ENCODE peak calls at places on chromosomes 3 and 15, in eight cellular contexts. M is endothelial cell of umbilical vein, L is H9, G is OCI-LY7, H is GM23338, W is neuronal stem cell, A is fibroblast of lung, B is HCT116. I is an unnamed sample.

GRCh38 chr3:58577269-58577821 is at the start of gene FAM107A:
- DNase-seq in M (peak), L (peak), G (no peak), H (peak), W (no peak), A (peak), B (no peak), I (peak)

GRCh38 chr15:26667222-26667988 is 105.5 kb downstream of the GABRB3 start:
- DNase-seq in M (no peak), L (peak), G (no peak), H (no peak), W (no peak), A (no peak), B (no peak), I (no peak)

GRCh38 chr15:35771878-35772442 is 226.0 kb upstream of the DPH6 start:
- DNase-seq in M (no peak), L (no peak), G (no peak), H (no peak), W (no peak), A (peak), B (no peak), I (no peak)

GRCh38 chr3:20068512-20069177 is 28.4 kb downstream of the KAT2B start:
- DNase-seq in M (no peak), L (no peak), G (no peak), H (no peak), W (no peak), A (no peak), B (no peak), I (peak)

GRCh38 chr3:191350389-191351090 is 20.2 kb upstream of the UTS2B start:
- DNase-seq in M (peak), L (no peak), G (no peak), H (no peak), W (no peak), A (peak), B (no peak), I (peak)

GRCh38 chr3:168615489-168616020 is 519.8 kb upstream of the GOLIM4 start:
- DNase-seq in M (no peak), L (no peak), G (no peak), H (no peak), W (no peak), A (no peak), B (no peak), I (no peak)

GRCh38 chr3:186496016-186496415 is 48.2 kb downstream of the CRYGS start:
- DNase-seq in M (no peak), L (no peak), G (no peak), H (no peak), W (no peak), A (no peak), B (no peak), I (no peak)

GRCh38 chr3:42032693-42033349 is 58.3 kb upstream of the TRAK1 start:
- DNase-seq in M (peak), L (no peak), G (no peak), H (no peak), W (peak), A (peak), B (no peak), I (no peak)

GRCh38 chr15:85633859-85634258 is 160.9 kb downstream of the KLHL25 start:
- DNase-seq in M (no peak), L (no peak), G (peak), H (no peak), W (no peak), A (no peak), B (no peak), I (no peak)

GRCh38 chr15:40291088-40291574 is 8.3 kb upstream of the ANKRD63 start:
- DNase-seq in M (peak), L (peak), G (no peak), H (peak), W (peak), A (peak), B (no peak), I (peak)

GRCh38 chr15:98111806-98112205 is 151.3 kb downstream of the ARRDC4 start:
- DNase-seq in M (no peak), L (no peak), G (no peak), H (no peak), W (no peak), A (no peak), B (no peak), I (no peak)

GRCh38 chr15:50879016-50879415 is 29.5 kb upstream of the AP4E1 start:
- DNase-seq in M (no peak), L (no peak), G (peak), H (no peak), W (no peak), A (no peak), B (no peak), I (no peak)

GRCh38 chr3:13812039-13812438 is 67.8 kb downstream of the WNT7A start:
- DNase-seq in M (no peak), L (no peak), G (no peak), H (no peak), W (peak), A (no peak), B (no peak), I (no peak)

GRCh38 chr15:79373068-79373467 is 59.1 kb upstream of the MINAR1 start:
- DNase-seq in M (no peak), L (no peak), G (no peak), H (no peak), W (no peak), A (peak), B (no peak), I (no peak)

GRCh38 chr3:151318313-151318712 is 1.7 kb upstream of the GPR87 start:
- DNase-seq in M (no peak), L (no peak), G (no peak), H (no peak), W (no peak), A (peak), B (no peak), I (peak)

GRCh38 chr3:25603703-25604102 is 61.0 kb downstream of the TOP2B start:
- DNase-seq in M (no peak), L (no peak), G (no peak), H (no peak), W (no peak), A (peak), B (no peak), I (no peak)

GRCh38 chr3:155286745-155287144 is 6.7 kb downstream of the STRIT1 start:
- DNase-seq in M (no peak), L (no peak), G (no peak), H (no peak), W (no peak), A (peak), B (no peak), I (no peak)

GRCh38 chr3:129013491-129013891 is 12.4 kb downstream of the EFCC1 start:
- DNase-seq in M (no peak), L (no peak), G (no peak), H (peak), W (no peak), A (no peak), B (no peak), I (no peak)

GRCh38 chr3:148332509-148332908 is 365.2 kb upstream of the AGTR1 start:
- DNase-seq in M (no peak), L (no peak), G (no peak), H (no peak), W (no peak), A (no peak), B (no peak), I (no peak)

GRCh38 chr15:63246691-63247464 is 30.5 kb upstream of the APH1B start:
- DNase-seq in M (no peak), L (no peak), G (no peak), H (no peak), W (no peak), A (peak), B (no peak), I (peak)

GRCh38 chr3:71968491-71968890 is 183.5 kb upstream of the PROK2 start:
- DNase-seq in M (no peak), L (no peak), G (no peak), H (no peak), W (no peak), A (no peak), B (no peak), I (no peak)

GRCh38 chr3:133954961-133955360 is 59.3 kb upstream of the RAB6B start:
- DNase-seq in M (no peak), L (no peak), G (no peak), H (no peak), W (no peak), A (no peak), B (no peak), I (no peak)

GRCh38 chr3:117243657-117244056 is 534.1 kb downstream of the TUSC7 start:
- DNase-seq in M (no peak), L (no peak), G (no peak), H (no peak), W (no peak), A (no peak), B (no peak), I (no peak)

GRCh38 chr15:73852507-73852906 is 20.9 kb upstream of the TBC1D21 start:
- DNase-seq in M (no peak), L (no peak), G (no peak), H (no peak), W (no peak), A (no peak), B (no peak), I (no peak)

GRCh38 chr3:45165497-45166282 is 19.5 kb upstream of the CDCP1 start:
- DNase-seq in M (no peak), L (no peak), G (no peak), H (no peak), W (no peak), A (peak), B (no peak), I (no peak)

GRCh38 chr3:141392416-141392815 is 24.1 kb downstream of the ZBTB38 start:
- DNase-seq in M (no peak), L (no peak), G (no peak), H (no peak), W (no peak), A (no peak), B (no peak), I (no peak)

GRCh38 chr3:4416961-4417360 is 50.1 kb downstream of the SUMF1 start:
- DNase-seq in M (peak), L (no peak), G (no peak), H (no peak), W (no peak), A (peak), B (peak), I (peak)

GRCh38 chr15:49270541-49271421 is 100.7 kb downstream of the GALK2 start:
- DNase-seq in M (no peak), L (no peak), G (no peak), H (peak), W (peak), A (peak), B (no peak), I (peak)

GRCh38 chr15:73367624-73368300 is 996 bp downstream of the HCN4 start:
- DNase-seq in M (no peak), L (no peak), G (no peak), H (peak), W (no peak), A (no peak), B (no peak), I (no peak)

GRCh38 chr3:45043715-45044299 is 17.7 kb downstream of the CLEC3B start:
- DNase-seq in M (no peak), L (no peak), G (no peak), H (no peak), W (no peak), A (peak), B (no peak), I (peak)

GRCh38 chr15:90774731-90775521 is 57.8 kb downstream of the BLM start:
- DNase-seq in M (peak), L (no peak), G (no peak), H (no peak), W (no peak), A (peak), B (peak), I (peak)

GRCh38 chr15:38217181-38217580 is 35.5 kb upstream of the SPRED1 start:
- DNase-seq in M (no peak), L (no peak), G (peak), H (no peak), W (no peak), A (peak), B (no peak), I (peak)

GRCh38 chr15:101000271-101000681 is 81.1 kb downstream of the LRRK1 start:
- DNase-seq in M (no peak), L (no peak), G (no peak), H (peak), W (no peak), A (peak), B (no peak), I (peak)

GRCh38 chr3:39644176-39644575 is 165.2 kb upstream of the MYRIP start:
- DNase-seq in M (no peak), L (no peak), G (no peak), H (no peak), W (no peak), A (peak), B (no peak), I (no peak)

GRCh38 chr3:61110576-61110975 is 140.7 kb downstream of the FHIT start:
- DNase-seq in M (no peak), L (no peak), G (no peak), H (no peak), W (no peak), A (no peak), B (no peak), I (no peak)

GRCh38 chr15:29596266-29596665 is 226.0 kb downstream of the TJP1 start:
- DNase-seq in M (peak), L (no peak), G (peak), H (peak), W (no peak), A (peak), B (peak), I (peak)

GRCh38 chr3:47838503-47838902 is 35.6 kb downstream of the DHX30 start:
- DNase-seq in M (no peak), L (no peak), G (no peak), H (no peak), W (no peak), A (no peak), B (no peak), I (no peak)

GRCh38 chr3:47841786-47842349 is 38.9 kb downstream of the DHX30 start:
- DNase-seq in M (no peak), L (no peak), G (no peak), H (peak), W (no peak), A (no peak), B (no peak), I (no peak)

GRCh38 chr3:47836986-47837385 is 34.0 kb downstream of the DHX30 start:
- DNase-seq in M (no peak), L (peak), G (no peak), H (no peak), W (no peak), A (no peak), B (no peak), I (no peak)
- H3K4me2 ChIP-seq in M (no peak), L (no peak), G (no peak), H (no peak), W (no peak), A (no peak), B (no peak), I (no peak)

DNA sequence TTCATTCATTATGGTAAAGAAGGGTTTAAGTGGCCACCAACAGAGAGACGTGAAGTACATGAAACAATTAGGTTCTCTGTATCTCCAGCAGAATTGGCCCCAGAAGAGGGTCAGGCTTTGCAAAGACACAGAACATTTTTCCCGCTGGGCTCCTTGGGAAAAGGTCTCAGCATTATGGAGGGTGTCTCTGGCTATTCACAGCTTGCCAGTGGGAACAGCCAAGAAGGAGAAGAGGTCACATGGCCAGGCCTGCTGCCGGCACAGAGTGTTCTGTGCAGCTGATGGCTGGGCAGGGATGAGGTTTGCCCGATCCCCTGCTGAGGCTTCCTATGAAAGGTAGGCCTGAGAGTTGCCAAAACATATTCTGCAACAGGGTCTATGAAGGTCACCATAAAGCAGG is 77.8 kb upstream of the LPP start:
- DNase-seq in M (no peak), L (no peak), G (no peak), H (no peak), W (no peak), A (no peak), B (no peak), I (no peak)
- H3K4me2 ChIP-seq in M (no peak), L (no peak), G (no peak), H (no peak), W (no peak), A (no peak), B (no peak), I (no peak)

GRCh38 chr15:99122831-99123705 is 18.2 kb downstream of the SYNM start:
- DNase-seq in M (peak), L (no peak), G (no peak), H (no peak), W (no peak), A (peak), B (no peak), I (peak)

GRCh38 chr15:99121207-99121606 is 16.3 kb downstream of the SYNM start:
- DNase-seq in M (no peak), L (no peak), G (no peak), H (no peak), W (no peak), A (no peak), B (no peak), I (no peak)

GRCh38 chr15:99123706-99124451 is 19.0 kb downstream of the SYNM start:
- DNase-seq in M (peak), L (peak), G (no peak), H (peak), W (peak), A (peak), B (peak), I (peak)

GRCh38 chr15:99120050-99120777 is 15.3 kb downstream of the SYNM start:
- DNase-seq in M (no peak), L (no peak), G (no peak), H (no peak), W (no peak), A (no peak), B (no peak), I (no peak)

GRCh38 chr15:99121691-99122410 is 17.0 kb downstream of the SYNM start:
- DNase-seq in M (peak), L (no peak), G (no peak), H (no peak), W (no peak), A (no peak), B (no peak), I (no peak)
- H3K4me2 ChIP-seq in M (no peak), L (no peak), G (no peak), H (no peak), W (no peak), A (no peak), B (no peak), I (no peak)

GRCh38 chr3:101319531-101319930 is 844 bp downstream of the IMPG2 start:
- DNase-seq in M (no peak), L (no peak), G (no peak), H (no peak), W (no peak), A (no peak), B (no peak), I (no peak)

GRCh38 chr3:101325393-101326134 is 5.2 kb upstream of the IMPG2 start:
- DNase-seq in M (no peak), L (no peak), G (no peak), H (no peak), W (no peak), A (no peak), B (no peak), I (no peak)

GRCh38 chr3:101320475-101320874 is at the start of gene IMPG2:
- DNase-seq in M (no peak), L (no peak), G (no peak), H (no peak), W (no peak), A (no peak), B (no peak), I (no peak)
- H3K4me2 ChIP-seq in M (no peak), L (no peak), G (no peak), H (no peak), W (no peak), A (no peak), B (no peak), I (no peak)

DNA sequence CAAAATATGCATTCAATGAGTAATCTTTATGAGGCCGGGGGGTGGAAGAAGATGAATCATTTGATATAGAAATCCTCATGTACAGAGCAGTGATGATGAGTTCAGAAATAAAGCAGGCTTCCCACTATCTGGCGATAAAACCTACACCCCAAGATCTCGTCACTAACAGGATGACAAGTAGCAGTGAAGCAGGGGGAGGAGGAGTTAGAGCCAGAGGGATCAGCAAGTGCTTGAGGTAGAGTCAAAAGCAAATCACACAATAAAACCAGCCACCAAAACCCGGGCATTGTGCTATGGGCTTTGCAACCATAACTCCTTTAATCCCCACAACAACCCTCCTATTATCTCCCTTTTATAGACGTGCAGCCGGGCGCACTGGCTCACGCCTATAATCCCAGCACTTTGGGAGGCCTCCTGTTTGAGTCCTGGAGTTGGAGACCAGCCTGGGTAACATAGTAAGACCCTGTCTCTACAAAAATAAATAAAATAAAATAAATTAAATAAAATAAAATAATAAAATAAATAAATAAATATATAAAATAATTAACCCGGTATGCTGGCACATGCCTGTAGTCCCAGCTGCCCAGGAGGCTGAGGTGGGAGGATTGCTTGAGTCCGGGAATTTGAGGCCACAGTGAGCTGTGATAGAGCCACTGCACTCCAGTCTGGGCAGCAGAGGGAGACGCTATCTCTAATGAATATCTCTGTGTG is 53.0 kb downstream of the STARD5 start:
- DNase-seq in M (no peak), L (no peak), G (no peak), H (no peak), W (peak), A (peak), B (no peak), I (peak)
- H3K4me2 ChIP-seq in M (no peak), L (no peak), G (no peak), H (no peak), W (no peak), A (no peak), B (no peak), I (no peak)

DNA sequence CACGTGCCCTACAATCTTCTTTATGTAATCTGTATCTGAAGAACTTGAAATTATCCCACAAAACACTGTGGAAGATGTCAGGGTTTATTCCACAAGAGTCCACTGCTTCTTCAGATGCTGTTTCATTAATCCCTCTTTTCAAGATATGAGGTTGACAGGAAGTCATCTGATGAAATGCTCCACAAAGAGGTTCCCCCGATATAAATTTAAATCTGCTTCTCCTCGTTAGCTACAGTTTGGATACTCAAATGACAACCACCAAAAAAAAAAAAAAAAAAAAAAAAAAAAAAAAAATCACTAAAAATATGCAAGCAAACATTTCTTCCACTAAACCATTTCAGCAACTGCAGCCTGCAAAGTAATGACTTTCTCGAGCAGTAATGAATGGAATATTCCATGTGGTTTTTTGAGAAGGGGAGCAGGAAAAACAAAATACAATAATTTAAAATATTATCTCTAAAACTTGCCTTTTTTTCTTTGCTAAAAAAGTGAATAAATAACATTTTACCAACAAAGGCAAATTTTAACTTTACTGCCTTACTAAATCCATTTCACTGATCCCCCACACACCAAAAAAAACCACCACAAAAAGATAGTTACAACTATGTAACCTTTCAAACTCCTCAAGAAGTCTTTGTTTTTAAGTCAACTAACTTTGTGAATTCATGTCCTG is 37.8 kb downstream of the DLG1 start:
- DNase-seq in M (no peak), L (no peak), G (no peak), H (no peak), W (no peak), A (no peak), B (no peak), I (no peak)
- H3K4me2 ChIP-seq in M (no peak), L (no peak), G (no peak), H (no peak), W (no peak), A (no peak), B (no peak), I (no peak)

GRCh38 chr3:188720215-188720614 is 451.6 kb upstream of the TPRG1 start:
- DNase-seq in M (no peak), L (no peak), G (no peak), H (no peak), W (no peak), A (no peak), B (no peak), I (no peak)

GRCh38 chr3:188721312-188721711 is 450.5 kb upstream of the TPRG1 start:
- DNase-seq in M (no peak), L (no peak), G (no peak), H (no peak), W (no peak), A (no peak), B (no peak), I (no peak)

GRCh38 chr3:188721990-188722389 is 449.8 kb upstream of the TPRG1 start:
- DNase-seq in M (no peak), L (no peak), G (no peak), H (no peak), W (no peak), A (no peak), B (no peak), I (peak)

GRCh38 chr3:188720636-188721035 is 451.1 kb upstream of the TPRG1 start:
- DNase-seq in M (peak), L (no peak), G (no peak), H (no peak), W (no peak), A (peak), B (no peak), I (peak)

GRCh38 chr3:188719545-188719944 is 452.2 kb upstream of the TPRG1 start:
- DNase-seq in M (no peak), L (no peak), G (no peak), H (no peak), W (no peak), A (no peak), B (no peak), I (no peak)
- H3K4me2 ChIP-seq in M (no peak), L (no peak), G (no peak), H (no peak), W (no peak), A (no peak), B (no peak), I (no peak)